ENCODE peak calls at places on chromosomes 1 and 21, in nine cellular contexts. L is activated CD8-positive, alpha-beta memory T cell treated with anti-CD3 and anti-CD28 coated beads for 24 hours; I is ACHN; N is GM23248; J is colonic mucosa; H is NCI-H1436; W is brain microvascular endothelial cell; V is AG09319; K is A673. X is an unnamed sample.

GRCh38 chr1:62590255-62590969 is 6.9 kb upstream of the ANGPTL3 start:
- DNase-seq in N (no peak), K (no peak), I (peak; percentile 45), V (no peak), W (no peak), L (no peak), J (no peak), H (no peak), X (no peak)

GRCh38 chr21:44773291-44773932 is 28.2 kb downstream of the UBE2G2 start:
- DNase-seq in V (no peak), H (peak; percentile 50), L (no peak), W (no peak), N (no peak), K (peak; percentile 60), I (peak; percentile 28), J (no peak), X (no peak)

GRCh38 chr1:212309967-212310366 is 24.8 kb downstream of the PPP2R5A start:
- DNase-seq in V (no peak), I (no peak), L (no peak), H (no peak), N (no peak), W (no peak), K (no peak), J (no peak), X (peak; percentile 44)

GRCh38 chr1:3352952-3353331 is 101.5 kb upstream of the ARHGEF16 start:
- DNase-seq in H (no peak), K (peak; percentile 5), I (peak; percentile 36), W (peak; percentile 25), L (no peak), N (peak; percentile 30), J (peak; percentile 68), V (no peak), X (peak; percentile 25)

GRCh38 chr1:178542554-178543290 is 29.8 kb downstream of the TEX35 start:
- DNase-seq in H (peak; percentile 51), J (peak; percentile 94), K (peak; percentile 85), I (peak; percentile 83), L (peak; percentile 99), V (peak; percentile 85), N (peak; percentile 91), W (peak; percentile 81), X (peak; percentile 56)

GRCh38 chr1:20848162-20848561 is 61.1 kb upstream of the HP1BP3 start:
- DNase-seq in J (no peak), I (no peak), W (peak; percentile 21), V (no peak), L (no peak), N (peak; percentile 14), H (no peak), K (no peak), X (no peak)

GRCh38 chr21:42251654-42252053 is 32.7 kb downstream of the ABCG1 start:
- DNase-seq in J (no peak), H (no peak), V (no peak), L (no peak), I (no peak), K (no peak), N (no peak), W (no peak), X (no peak)

GRCh38 chr1:190328361-190328760 is 149.3 kb downstream of the BRINP3 start:
- DNase-seq in N (no peak), K (no peak), I (no peak), W (no peak), J (no peak), H (no peak), V (no peak), L (no peak), X (no peak)

GRCh38 chr1:158799689-158800088 is 18.7 kb upstream of the OR6N2 start:
- DNase-seq in I (no peak), H (no peak), K (no peak), N (no peak), W (no peak), V (no peak), J (no peak), L (no peak), X (no peak)

GRCh38 chr1:29465755-29466154 is 229.4 kb downstream of the PTPRU start:
- DNase-seq in V (no peak), J (no peak), W (peak; percentile 27), L (no peak), H (no peak), K (peak; percentile 49), N (peak; percentile 41), I (peak; percentile 19), X (no peak)